ENCODE peak calls at places on chromosomes 6 and 20, in nine cellular contexts. V, C, G, M, J, B, R, S and U are unnamed samples.

GRCh38 chr6:167455371-167455770 is 130.5 kb downstream of the TTLL2 start:
- DNase-seq in B (no peak), S (no peak), R (no peak), G (no peak), V (no peak), J (no peak), C (no peak), M (no peak), U (no peak)

GRCh38 chr6:113824411-113824810 is 32.7 kb upstream of the MARCKS start:
- DNase-seq in M (no peak), C (no peak), V (no peak), J (no peak), G (no peak), R (no peak), S (no peak), B (peak; percentile 93), U (no peak)

GRCh38 chr6:113184291-113184690 is 672.9 kb upstream of the MARCKS start:
- DNase-seq in R (peak; percentile 78), G (no peak), V (no peak), J (no peak), S (no peak), B (peak; percentile 94), M (no peak), C (no peak), U (no peak)

GRCh38 chr20:35523298-35523888 is 6.1 kb downstream of the C20orf173 start:
- DNase-seq in S (no peak), M (no peak), G (no peak), B (peak; percentile 43), V (no peak), C (no peak), R (peak; percentile 22), J (no peak), U (peak; percentile 12)

GRCh38 chr6:8589941-8590676 is 154.8 kb upstream of the SLC35B3 start:
- DNase-seq in G (no peak), C (no peak), J (no peak), B (peak; percentile 17), R (no peak), S (no peak), M (peak; percentile 80), V (no peak), U (no peak)

GRCh38 chr20:44448753-44449546 is 26.7 kb upstream of the TTPAL start:
- DNase-seq in C (no peak), S (no peak), V (no peak), M (no peak), B (peak; percentile 36), J (no peak), R (no peak), G (no peak), U (peak; percentile 33)

GRCh38 chr6:157317129-157317814 is 6.0 kb downstream of the TMEM242 start:
- DNase-seq in V (peak; percentile 66), G (no peak), B (peak; percentile 94), M (no peak), S (peak; percentile 95), C (no peak), R (peak; percentile 89), J (no peak), U (peak; percentile 98)

GRCh38 chr6:36323062-36323461 is 13.6 kb downstream of the BNIP5 start:
- DNase-seq in S (no peak), V (no peak), M (peak; percentile 40), J (no peak), C (no peak), R (peak; percentile 44), B (peak; percentile 55), G (no peak), U (no peak)